ENCODE peak calls at places on chromosomes 2 and 18, in eight cellular contexts. J, B, P, H, D, E, C and L are unnamed samples.

GRCh38 chr18:48059363-48060109 is 129.1 kb upstream of the SMAD2 start:
- DNase-seq in J (no peak), B (no peak), P (peak; percentile 64), H (no peak), D (no peak), E (no peak), C (no peak), L (peak; percentile 8)

GRCh38 chr2:28544915-28545589 is 49.2 kb downstream of the PLB1 start:
- DNase-seq in J (no peak), B (no peak), P (no peak), H (no peak), D (no peak), E (peak; percentile 87), C (no peak), L (no peak)

GRCh38 chr2:192159215-192159614 is 35.5 kb downstream of the TMEFF2 start:
- DNase-seq in J (no peak), B (no peak), P (no peak), H (no peak), D (no peak), E (no peak), C (no peak), L (no peak)

GRCh38 chr18:650428-650858 is 7.0 kb upstream of the TYMS start:
- DNase-seq in J (no peak), B (no peak), P (no peak), H (no peak), D (no peak), E (no peak), C (no peak), L (no peak)

GRCh38 chr2:58156780-58157179 is 84.3 kb downstream of the FANCL start:
- DNase-seq in J (peak; percentile 50), B (no peak), P (no peak), H (no peak), D (no peak), E (no peak), C (no peak), L (no peak)

GRCh38 chr18:53864758-53865157 is 359.7 kb downstream of the MBD2 start:
- DNase-seq in J (peak; percentile 24), B (no peak), P (no peak), H (no peak), D (no peak), E (no peak), C (no peak), L (no peak)

GRCh38 chr2:10007921-10008808 is 35.2 kb upstream of the KLF11 start:
- DNase-seq in J (no peak), B (no peak), P (no peak), H (peak; percentile 50), D (no peak), E (no peak), C (peak; percentile 72), L (no peak)

GRCh38 chr2:88813612-88814011 is 122.1 kb downstream of the RPIA start:
- DNase-seq in J (no peak), B (no peak), P (no peak), H (no peak), D (no peak), E (no peak), C (no peak), L (no peak)

GRCh38 chr2:112031916-112032582 is 23.0 kb upstream of the TMEM87B start:
- DNase-seq in J (peak; percentile 25), B (no peak), P (peak; percentile 37), H (no peak), D (no peak), E (no peak), C (no peak), L (peak; percentile 41)

GRCh38 chr18:72869786-72870185 is 2.0 kb upstream of the NETO1 start:
- DNase-seq in J (no peak), B (no peak), P (no peak), H (no peak), D (no peak), E (no peak), C (no peak), L (no peak)

GRCh38 chr2:55986700-55987440 is 63.3 kb upstream of the EFEMP1 start:
- DNase-seq in J (peak; percentile 55), B (no peak), P (no peak), H (no peak), D (no peak), E (no peak), C (no peak), L (peak; percentile 25)

GRCh38 chr2:108354171-108354570 is 23.6 kb upstream of the SULT1C4 start:
- DNase-seq in J (no peak), B (no peak), P (no peak), H (no peak), D (no peak), E (no peak), C (no peak), L (peak; percentile 46)

GRCh38 chr2:239256297-239256696 is 144.5 kb downstream of the HDAC4 start:
- DNase-seq in J (no peak), B (no peak), P (no peak), H (no peak), D (no peak), E (no peak), C (peak; percentile 35), L (no peak)

GRCh38 chr2:51807229-51807628 is 775.3 kb upstream of the NRXN1 start:
- DNase-seq in J (no peak), B (no peak), P (no peak), H (no peak), D (no peak), E (no peak), C (no peak), L (no peak)

GRCh38 chr2:196131384-196131861 is 40.0 kb downstream of the STK17B start:
- DNase-seq in J (peak; percentile 60), B (peak; percentile 43), P (peak; percentile 5), H (peak; percentile 16), D (peak; percentile 66), E (peak; percentile 24), C (no peak), L (peak; percentile 45)

GRCh38 chr2:201858781-201859180 is 52.4 kb downstream of the CDK15 start:
- DNase-seq in J (peak; percentile 31), B (no peak), P (no peak), H (no peak), D (no peak), E (no peak), C (peak; percentile 57), L (no peak)

GRCh38 chr18:11148655-11149440 is 521 bp downstream of the PIEZO2 start:
- DNase-seq in J (no peak), B (no peak), P (no peak), H (no peak), D (no peak), E (no peak), C (peak; percentile 53), L (no peak)
- H3K4me3 ChIP-seq in J (no peak overlapping the region), B (no peak overlapping the region), P (peak overlapping the region; percentile 28), H (peak overlapping the region; percentile 37), D (no peak overlapping the region), E (no peak overlapping the region), C (peak overlapping the region; percentile 72), L (peak overlapping the region; percentile 63)

GRCh38 chr2:71803398-71803797 is 344.3 kb downstream of the CYP26B1 start:
- DNase-seq in J (no peak), B (no peak), P (no peak), H (no peak), D (no peak), E (no peak), C (no peak), L (no peak)

GRCh38 chr2:71804251-71804650 is 343.4 kb downstream of the CYP26B1 start:
- DNase-seq in J (peak; percentile 32), B (no peak), P (no peak), H (no peak), D (no peak), E (no peak), C (no peak), L (peak; percentile 63)

GRCh38 chr2:71802556-71802955 is 345.1 kb downstream of the CYP26B1 start:
- DNase-seq in J (no peak), B (no peak), P (no peak), H (no peak), D (no peak), E (no peak), C (no peak), L (no peak)

GRCh38 chr2:71807969-71808451 is 339.7 kb downstream of the CYP26B1 start:
- DNase-seq in J (peak; percentile 38), B (no peak), P (no peak), H (peak; percentile 59), D (no peak), E (no peak), C (peak; percentile 73), L (no peak)

DNA sequence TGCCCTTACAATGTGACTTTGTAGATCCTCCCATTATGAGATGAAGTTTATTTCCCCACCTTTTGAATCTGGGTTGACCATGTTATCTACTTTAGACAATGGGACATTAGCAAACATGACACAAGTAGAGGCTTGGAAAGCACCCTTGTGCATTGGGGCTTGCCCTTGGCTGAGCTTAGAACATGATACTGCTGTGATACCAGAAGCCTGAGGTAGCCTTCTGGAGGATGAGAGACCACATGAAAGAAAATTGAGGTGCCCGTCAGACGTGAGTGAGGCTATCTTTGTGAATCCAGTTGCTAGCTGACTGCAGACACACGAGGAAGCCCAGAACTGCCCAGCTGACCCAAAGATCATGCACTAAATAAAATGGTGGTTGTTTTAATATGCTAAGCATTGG is 341.2 kb downstream of the CYP26B1 start:
- DNase-seq in J (no peak), B (no peak), P (no peak), H (no peak), D (no peak), E (no peak), C (peak; percentile 6), L (no peak)
- H3K4me3 ChIP-seq in J (no peak overlapping the region), B (no peak overlapping the region), P (no peak overlapping the region), H (no peak overlapping the region), D (no peak overlapping the region), E (no peak overlapping the region), C (no peak overlapping the region), L (no peak overlapping the region)

DNA sequence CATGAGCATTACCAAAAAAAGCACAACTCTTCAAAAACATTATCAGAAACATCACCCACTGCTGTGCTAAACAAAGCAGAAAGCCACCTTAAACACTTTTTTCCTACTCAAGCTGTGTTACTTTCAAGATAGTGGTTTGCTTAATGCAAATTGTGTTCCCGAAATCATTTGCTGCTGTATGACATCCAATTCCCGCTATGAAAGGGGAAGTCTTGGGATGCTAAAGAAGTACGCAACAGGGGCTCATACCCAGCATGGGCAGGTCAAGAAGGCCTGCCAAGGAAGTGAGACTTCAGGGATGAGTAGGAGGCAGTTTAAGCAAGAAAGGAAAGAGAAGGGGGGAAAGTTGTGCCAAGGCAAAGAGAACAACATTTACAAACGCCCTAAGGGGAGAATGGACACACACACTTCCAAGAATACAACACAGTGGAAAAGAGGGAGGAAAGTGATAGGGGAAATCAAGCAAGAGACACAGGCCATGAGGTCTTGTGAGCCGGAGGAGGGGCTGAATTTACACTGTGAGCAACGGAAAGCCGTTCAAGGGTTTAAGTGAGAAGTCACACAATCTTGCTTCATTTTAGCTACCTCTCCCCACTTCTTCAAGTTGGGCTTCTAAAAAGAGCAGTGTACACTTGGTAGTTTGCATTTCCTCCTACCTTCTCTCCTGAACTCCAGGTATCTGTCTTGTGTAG is 4.1 kb downstream of the PTPN2 start:
- DNase-seq in J (no peak), B (no peak), P (no peak), H (no peak), D (no peak), E (peak; percentile 46), C (no peak), L (no peak)
- H3K4me3 ChIP-seq in J (no peak overlapping the region), B (no peak overlapping the region), P (no peak overlapping the region), H (no peak overlapping the region), D (no peak overlapping the region), E (no peak overlapping the region), C (no peak overlapping the region), L (no peak overlapping the region)

DNA sequence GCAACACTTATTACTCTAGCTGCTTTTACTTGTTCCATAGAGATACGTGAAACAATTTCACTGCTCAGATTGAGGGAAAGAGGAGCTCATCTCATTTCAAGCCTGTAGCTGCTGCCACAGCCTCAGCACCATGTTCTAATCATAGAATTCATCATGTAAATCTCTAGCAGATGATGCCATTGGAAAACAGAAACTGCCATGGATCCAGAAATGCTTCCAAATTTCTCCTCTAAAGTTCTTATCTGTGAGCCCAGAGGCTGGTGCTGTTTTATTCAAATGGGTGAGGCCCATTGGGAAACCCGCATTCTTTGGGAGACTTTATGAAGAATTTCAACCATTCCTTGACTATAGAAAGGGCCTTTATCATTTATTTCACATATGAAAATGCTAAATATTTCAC is 1.9 kb downstream of the CDC42EP3 start:
- DNase-seq in J (peak; percentile 64), B (no peak), P (no peak), H (no peak), D (no peak), E (no peak), C (no peak), L (peak; percentile 75)
- H3K4me3 ChIP-seq in J (peak overlapping the region; percentile 92), B (peak overlapping the region; percentile 83), P (peak overlapping the region; percentile 97), H (peak overlapping the region; percentile 94), D (no peak overlapping the region), E (no peak overlapping the region), C (peak overlapping the region; percentile 98), L (peak overlapping the region; percentile 86)